ENCODE peak calls at places on chromosomes 1 and 21, in five cellular contexts. One of them, this sample, is unnamed.

GRCh38 chr1:202291961-202292712 is 49.6 kb downstream of the UBE2T start:
- DNase-seq in cardiac muscle cell: no peak
- DNase-seq in type B pancreatic cell: no peak
- DNase-seq in effector memory CD8-positive, alpha-beta T cell: no peak
- DNase-seq in body of pancreas: no peak
- DNase-seq in this sample: no peak

GRCh38 chr1:21706151-21706835 is 37.1 kb upstream of the RAP1GAP start:
- DNase-seq in cardiac muscle cell: peak; percentile 26
- DNase-seq in type B pancreatic cell: no peak
- DNase-seq in effector memory CD8-positive, alpha-beta T cell: no peak
- DNase-seq in body of pancreas: no peak
- DNase-seq in this sample: no peak

GRCh38 chr21:45537111-45537745 is 5.0 kb downstream of the SLC19A1 start:
- DNase-seq in cardiac muscle cell: no peak
- DNase-seq in effector memory CD8-positive, alpha-beta T cell: no peak
- DNase-seq in type B pancreatic cell: peak; percentile 64
- DNase-seq in body of pancreas: peak; percentile 7
- DNase-seq in this sample: no peak

GRCh38 chr21:35753308-35753707 is 307.0 kb downstream of the SETD4 start:
- DNase-seq in cardiac muscle cell: no peak
- DNase-seq in effector memory CD8-positive, alpha-beta T cell: no peak
- DNase-seq in type B pancreatic cell: no peak
- DNase-seq in body of pancreas: no peak
- DNase-seq in this sample: no peak

GRCh38 chr1:154940880-154941228 is 4.3 kb upstream of the PMVK start:
- DNase-seq in type B pancreatic cell: no peak
- DNase-seq in effector memory CD8-positive, alpha-beta T cell: no peak
- DNase-seq in cardiac muscle cell: no peak
- DNase-seq in body of pancreas: no peak
- DNase-seq in this sample: no peak

GRCh38 chr1:29453502-29454240 is 217.3 kb downstream of the PTPRU start:
- DNase-seq in type B pancreatic cell: no peak
- DNase-seq in cardiac muscle cell: peak; percentile 67
- DNase-seq in body of pancreas: peak; percentile 45
- DNase-seq in effector memory CD8-positive, alpha-beta T cell: no peak
- DNase-seq in this sample: peak; percentile 2

GRCh38 chr1:3702990-3703728 is 49.1 kb upstream of the CCDC27 start:
- DNase-seq in cardiac muscle cell: no peak
- DNase-seq in effector memory CD8-positive, alpha-beta T cell: no peak
- DNase-seq in type B pancreatic cell: no peak
- DNase-seq in body of pancreas: no peak
- DNase-seq in this sample: no peak

GRCh38 chr1:107326823-107327445 is 186.1 kb downstream of the NTNG1 start:
- DNase-seq in cardiac muscle cell: no peak
- DNase-seq in body of pancreas: no peak
- DNase-seq in effector memory CD8-positive, alpha-beta T cell: no peak
- DNase-seq in type B pancreatic cell: no peak
- DNase-seq in this sample: no peak

GRCh38 chr1:39922139-39922757 is 20.5 kb upstream of the MYCL start:
- DNase-seq in body of pancreas: no peak
- DNase-seq in effector memory CD8-positive, alpha-beta T cell: no peak
- DNase-seq in type B pancreatic cell: no peak
- DNase-seq in cardiac muscle cell: no peak
- DNase-seq in this sample: no peak

GRCh38 chr1:6245086-6245868 is 1.3 kb downstream of the HES3 start:
- DNase-seq in cardiac muscle cell: peak; percentile 92
- DNase-seq in type B pancreatic cell: peak; percentile 90
- DNase-seq in body of pancreas: peak; percentile 83
- DNase-seq in effector memory CD8-positive, alpha-beta T cell: peak; percentile 78
- DNase-seq in this sample: peak; percentile 67

GRCh38 chr1:220879090-220879508 is at the start of gene HLX:
- DNase-seq in effector memory CD8-positive, alpha-beta T cell: no peak
- DNase-seq in type B pancreatic cell: no peak
- DNase-seq in cardiac muscle cell: peak; percentile 75
- DNase-seq in body of pancreas: peak; percentile 73
- DNase-seq in this sample: no peak

GRCh38 chr21:25501996-25502665 is 105.2 kb downstream of the MRPL39 start:
- DNase-seq in body of pancreas: no peak
- DNase-seq in cardiac muscle cell: no peak
- DNase-seq in type B pancreatic cell: no peak
- DNase-seq in effector memory CD8-positive, alpha-beta T cell: no peak
- DNase-seq in this sample: no peak

GRCh38 chr1:64476251-64476952 is 6.5 kb downstream of the CACHD1 start:
- DNase-seq in cardiac muscle cell: peak; percentile 52
- DNase-seq in body of pancreas: no peak
- DNase-seq in effector memory CD8-positive, alpha-beta T cell: no peak
- DNase-seq in type B pancreatic cell: no peak
- DNase-seq in this sample: no peak

GRCh38 chr1:63721531-63722189 is 52.2 kb upstream of the ROR1 start:
- DNase-seq in body of pancreas: peak; percentile 36
- DNase-seq in cardiac muscle cell: peak; percentile 59
- DNase-seq in effector memory CD8-positive, alpha-beta T cell: no peak
- DNase-seq in type B pancreatic cell: no peak
- DNase-seq in this sample: no peak

GRCh38 chr1:168636200-168636599 is 59.8 kb downstream of the XCL1 start:
- DNase-seq in cardiac muscle cell: no peak
- DNase-seq in body of pancreas: no peak
- DNase-seq in type B pancreatic cell: no peak
- DNase-seq in effector memory CD8-positive, alpha-beta T cell: no peak
- DNase-seq in this sample: no peak

GRCh38 chr1:33441088-33441745 is 10.3 kb upstream of the PHC2 start:
- DNase-seq in cardiac muscle cell: no peak
- DNase-seq in effector memory CD8-positive, alpha-beta T cell: no peak
- DNase-seq in body of pancreas: no peak
- DNase-seq in type B pancreatic cell: no peak
- DNase-seq in this sample: no peak

GRCh38 chr1:24416666-24417391 is 1.2 kb downstream of the NIPAL3 start:
- DNase-seq in effector memory CD8-positive, alpha-beta T cell: peak; percentile 47
- DNase-seq in type B pancreatic cell: no peak
- DNase-seq in body of pancreas: no peak
- DNase-seq in cardiac muscle cell: no peak
- DNase-seq in this sample: peak; percentile 78

GRCh38 chr1:187763976-187764375 is 935.2 kb downstream of the PLA2G4A start:
- DNase-seq in body of pancreas: no peak
- DNase-seq in cardiac muscle cell: no peak
- DNase-seq in effector memory CD8-positive, alpha-beta T cell: no peak
- DNase-seq in type B pancreatic cell: no peak
- DNase-seq in this sample: no peak

GRCh38 chr1:226656601-226657277 is 82.3 kb downstream of the ITPKB start:
- DNase-seq in cardiac muscle cell: no peak
- DNase-seq in type B pancreatic cell: no peak
- DNase-seq in effector memory CD8-positive, alpha-beta T cell: no peak
- DNase-seq in body of pancreas: peak; percentile 93
- DNase-seq in this sample: peak; percentile 85

GRCh38 chr1:203270448-203270847 is 34.9 kb upstream of the BTG2 start:
- DNase-seq in type B pancreatic cell: no peak
- DNase-seq in body of pancreas: no peak
- DNase-seq in effector memory CD8-positive, alpha-beta T cell: no peak
- DNase-seq in cardiac muscle cell: no peak
- DNase-seq in this sample: no peak

GRCh38 chr1:3470650-3471355 is 16.3 kb downstream of the ARHGEF16 start:
- DNase-seq in effector memory CD8-positive, alpha-beta T cell: no peak
- DNase-seq in cardiac muscle cell: no peak
- DNase-seq in body of pancreas: no peak
- DNase-seq in type B pancreatic cell: no peak
- DNase-seq in this sample: no peak

GRCh38 chr1:7893529-7894180 is 40.8 kb upstream of the UTS2 start:
- DNase-seq in body of pancreas: no peak
- DNase-seq in cardiac muscle cell: no peak
- DNase-seq in effector memory CD8-positive, alpha-beta T cell: no peak
- DNase-seq in type B pancreatic cell: no peak
- DNase-seq in this sample: no peak

GRCh38 chr1:173868266-173869107 is at the start of gene ZBTB37:
- DNase-seq in body of pancreas: peak; percentile 96
- DNase-seq in cardiac muscle cell: peak; percentile 93
- DNase-seq in effector memory CD8-positive, alpha-beta T cell: peak; percentile 72
- DNase-seq in type B pancreatic cell: peak; percentile 94
- DNase-seq in this sample: peak; percentile 92

GRCh38 chr1:115655916-115656315 is 14.1 kb downstream of the VANGL1 start:
- DNase-seq in cardiac muscle cell: no peak
- DNase-seq in effector memory CD8-positive, alpha-beta T cell: no peak
- DNase-seq in body of pancreas: no peak
- DNase-seq in type B pancreatic cell: no peak
- DNase-seq in this sample: no peak

GRCh38 chr1:65260851-65261473 is 48.4 kb upstream of the DNAJC6 start:
- DNase-seq in type B pancreatic cell: no peak
- DNase-seq in effector memory CD8-positive, alpha-beta T cell: no peak
- DNase-seq in cardiac muscle cell: no peak
- DNase-seq in body of pancreas: no peak
- DNase-seq in this sample: no peak

GRCh38 chr1:41712687-41713086 is 206.0 kb downstream of the HIVEP3 start:
- DNase-seq in cardiac muscle cell: no peak
- DNase-seq in effector memory CD8-positive, alpha-beta T cell: no peak
- DNase-seq in body of pancreas: peak; percentile 33
- DNase-seq in type B pancreatic cell: no peak
- DNase-seq in this sample: no peak

GRCh38 chr21:46119565-46120271 is 21.8 kb downstream of the COL6A2 start:
- DNase-seq in effector memory CD8-positive, alpha-beta T cell: no peak
- DNase-seq in type B pancreatic cell: peak; percentile 67
- DNase-seq in body of pancreas: peak; percentile 7
- DNase-seq in cardiac muscle cell: no peak
- DNase-seq in this sample: no peak

GRCh38 chr1:7511381-7511780 is 259.7 kb upstream of the VAMP3 start:
- DNase-seq in cardiac muscle cell: no peak
- DNase-seq in effector memory CD8-positive, alpha-beta T cell: no peak
- DNase-seq in type B pancreatic cell: no peak
- DNase-seq in body of pancreas: no peak
- DNase-seq in this sample: no peak

GRCh38 chr1:59752556-59753412 is 62.0 kb upstream of the HOOK1 start:
- DNase-seq in effector memory CD8-positive, alpha-beta T cell: no peak
- DNase-seq in cardiac muscle cell: no peak
- DNase-seq in body of pancreas: no peak
- DNase-seq in type B pancreatic cell: no peak
- DNase-seq in this sample: no peak

GRCh38 chr1:80217377-80217986 is 1211.0 kb upstream of the ADGRL4 start:
- DNase-seq in type B pancreatic cell: no peak
- DNase-seq in cardiac muscle cell: peak; percentile 59
- DNase-seq in body of pancreas: peak; percentile 13
- DNase-seq in effector memory CD8-positive, alpha-beta T cell: no peak
- DNase-seq in this sample: no peak

GRCh38 chr1:119380304-119380703 is 11.7 kb downstream of the HAO2 start:
- DNase-seq in type B pancreatic cell: no peak
- DNase-seq in cardiac muscle cell: no peak
- DNase-seq in body of pancreas: no peak
- DNase-seq in effector memory CD8-positive, alpha-beta T cell: no peak
- DNase-seq in this sample: no peak

GRCh38 chr1:214709241-214709640 is 106.2 kb downstream of the CENPF start:
- DNase-seq in body of pancreas: no peak
- DNase-seq in effector memory CD8-positive, alpha-beta T cell: no peak
- DNase-seq in cardiac muscle cell: no peak
- DNase-seq in type B pancreatic cell: no peak
- DNase-seq in this sample: no peak